ENCODE peak calls at places on chromosomes 4 and X, in nine cellular contexts. H is caudate nucleus, J is cerebellar cortex, O is hepatocyte, U is T-helper 17 cell, V is OCI-LY7, B is NCI-H1092 treated with DMSO at 0.1 percent for 48 hours, I is A549, F is LoVo. P is an unnamed sample.

GRCh38 chrX:57137481-57137880 is 284 bp upstream of the SPIN2A start:
- DNase-seq in F (no peak), J (peak), I (no peak), V (no peak), B (peak), U (no peak), H (no peak), O (peak), P (peak)

GRCh38 chrX:124895947-124896346 is 423.7 kb upstream of the TEX13C start:
- DNase-seq in U (no peak), I (no peak), O (no peak), F (no peak), V (no peak), J (peak), B (no peak), H (no peak), P (peak)

GRCh38 chr4:16516796-16517413 is 290.6 kb upstream of the TAPT1 start:
- DNase-seq in U (no peak), I (no peak), B (no peak), V (no peak), H (peak), O (peak), F (no peak), J (peak), P (peak)

GRCh38 chrX:65985922-65986588 is 53.8 kb downstream of the VSIG4 start:
- DNase-seq in U (peak), I (peak), B (peak), J (peak), O (peak), H (no peak), F (peak), V (peak), P (no peak)

GRCh38 chr4:26441110-26441509 is 49.2 kb downstream of the CCKAR start:
- DNase-seq in H (no peak), F (no peak), J (peak), B (no peak), O (no peak), I (no peak), V (no peak), U (no peak), P (no peak)

GRCh38 chr4:42719257-42719656 is 62.4 kb upstream of the ATP8A1 start:
- DNase-seq in J (no peak), U (no peak), V (no peak), H (no peak), B (no peak), F (no peak), I (no peak), O (no peak), P (no peak)

GRCh38 chr4:124212835-124213640 is 499.5 kb downstream of the ANKRD50 start:
- DNase-seq in J (no peak), F (no peak), O (peak), U (no peak), H (no peak), B (no peak), V (no peak), I (no peak), P (no peak)

GRCh38 chr4:6360385-6360784 is 90.7 kb downstream of the WFS1 start:
- DNase-seq in F (no peak), U (no peak), B (peak), I (no peak), J (peak), V (no peak), H (peak), O (no peak), P (peak)

GRCh38 chrX:82219129-82219528 is 1017.2 kb downstream of the SH3BGRL start:
- DNase-seq in V (no peak), J (no peak), I (no peak), O (no peak), U (no peak), F (no peak), H (no peak), B (no peak), P (no peak)

GRCh38 chrX:446243-446642 is 59.5 kb upstream of the PPP2R3B start:
- DNase-seq in I (no peak), O (no peak), U (no peak), F (no peak), V (no peak), H (no peak), B (no peak), J (no peak), P (no peak)

GRCh38 chr4:10832989-10833635 is 148.5 kb upstream of the CLNK start:
- DNase-seq in I (no peak), U (no peak), O (no peak), F (no peak), J (no peak), V (no peak), B (peak), H (no peak), P (no peak)

GRCh38 chr4:39319678-39320077 is 46.5 kb downstream of the RFC1 start:
- DNase-seq in H (no peak), J (no peak), I (peak), U (no peak), B (no peak), V (no peak), O (no peak), F (peak), P (no peak)

GRCh38 chrX:10501606-10502005 is 118.8 kb downstream of the MID1 start:
- DNase-seq in I (no peak), F (no peak), H (no peak), J (no peak), V (no peak), B (no peak), U (no peak), O (no peak), P (no peak)

GRCh38 chrX:13932416-13932815 is 97.3 kb downstream of the GEMIN8 start:
- DNase-seq in F (no peak), V (no peak), O (no peak), I (no peak), U (no peak), J (peak), H (no peak), B (no peak), P (no peak)

GRCh38 chrX:74613350-74614192 is 853 bp downstream of the RLIM start:
- DNase-seq in F (peak), B (peak), J (peak), U (no peak), H (peak), I (peak), O (peak), V (peak), P (no peak)